ENCODE peak calls at places on chromosome 18, in ten cellular contexts. One of them, this sample, is unnamed.

GRCh38 chr18:79511671-79512301 is 116.1 kb downstream of the NFATC1 start:
- DNase-seq in right cardiac atrium: peak; percentile 11
- DNase-seq in tibial nerve: peak; percentile 13
- DNase-seq in neuronal stem cell: no peak
- DNase-seq in fibroblast of villous mesenchyme: no peak
- DNase-seq in epithelial cell of proximal tubule: no peak
- DNase-seq in neural progenitor cell: peak; percentile 31
- DNase-seq in brain microvascular endothelial cell: no peak
- DNase-seq in coronary artery: peak; percentile 70
- DNase-seq in Peyer's patch: peak; percentile 13
- DNase-seq in this sample: no peak

GRCh38 chr18:56162871-56163270 is 475.5 kb downstream of the TXNL1 start:
- DNase-seq in right cardiac atrium: no peak
- DNase-seq in tibial nerve: no peak
- DNase-seq in neuronal stem cell: no peak
- DNase-seq in fibroblast of villous mesenchyme: peak; percentile 69
- DNase-seq in epithelial cell of proximal tubule: no peak
- DNase-seq in neural progenitor cell: no peak
- DNase-seq in brain microvascular endothelial cell: no peak
- DNase-seq in coronary artery: no peak
- DNase-seq in Peyer's patch: no peak
- DNase-seq in this sample: no peak

GRCh38 chr18:50819027-50819726 is 639 bp downstream of the MRO start:
- DNase-seq in right cardiac atrium: no peak
- DNase-seq in tibial nerve: no peak
- DNase-seq in neuronal stem cell: peak; percentile 26
- DNase-seq in fibroblast of villous mesenchyme: peak; percentile 7
- DNase-seq in epithelial cell of proximal tubule: no peak
- DNase-seq in neural progenitor cell: peak; percentile 66
- DNase-seq in brain microvascular endothelial cell: no peak
- DNase-seq in coronary artery: no peak
- DNase-seq in Peyer's patch: no peak
- DNase-seq in this sample: no peak

GRCh38 chr18:34787931-34788532 is 77.9 kb downstream of the DTNA start:
- DNase-seq in right cardiac atrium: no peak
- DNase-seq in tibial nerve: no peak
- DNase-seq in neuronal stem cell: peak; percentile 58
- DNase-seq in fibroblast of villous mesenchyme: peak; percentile 74
- DNase-seq in epithelial cell of proximal tubule: no peak
- DNase-seq in neural progenitor cell: peak; percentile 75
- DNase-seq in brain microvascular endothelial cell: peak; percentile 61
- DNase-seq in coronary artery: no peak
- DNase-seq in Peyer's patch: no peak
- DNase-seq in this sample: peak; percentile 84

GRCh38 chr18:3397031-3397750 is 52.8 kb upstream of the TGIF1 start:
- DNase-seq in right cardiac atrium: no peak
- DNase-seq in tibial nerve: no peak
- DNase-seq in neuronal stem cell: no peak
- DNase-seq in fibroblast of villous mesenchyme: no peak
- DNase-seq in epithelial cell of proximal tubule: no peak
- DNase-seq in neural progenitor cell: no peak
- DNase-seq in brain microvascular endothelial cell: no peak
- DNase-seq in coronary artery: no peak
- DNase-seq in Peyer's patch: no peak
- DNase-seq in this sample: no peak

GRCh38 chr18:58394046-58394445 is 234.8 kb downstream of the ALPK2 start:
- DNase-seq in right cardiac atrium: no peak
- DNase-seq in tibial nerve: no peak
- DNase-seq in neuronal stem cell: no peak
- DNase-seq in fibroblast of villous mesenchyme: no peak
- DNase-seq in epithelial cell of proximal tubule: no peak
- DNase-seq in neural progenitor cell: no peak
- DNase-seq in brain microvascular endothelial cell: no peak
- DNase-seq in coronary artery: no peak
- DNase-seq in Peyer's patch: no peak
- DNase-seq in this sample: no peak

GRCh38 chr18:36312806-36313395 is 15.4 kb downstream of the FHOD3 start:
- DNase-seq in right cardiac atrium: no peak
- DNase-seq in tibial nerve: no peak
- DNase-seq in neuronal stem cell: no peak
- DNase-seq in fibroblast of villous mesenchyme: no peak
- DNase-seq in epithelial cell of proximal tubule: no peak
- DNase-seq in neural progenitor cell: no peak
- DNase-seq in brain microvascular endothelial cell: peak; percentile 49
- DNase-seq in coronary artery: peak; percentile 52
- DNase-seq in Peyer's patch: no peak
- DNase-seq in this sample: no peak

GRCh38 chr18:13582283-13582682 is 144.1 kb downstream of the FAM210A start:
- DNase-seq in right cardiac atrium: no peak
- DNase-seq in tibial nerve: no peak
- DNase-seq in neuronal stem cell: no peak
- DNase-seq in fibroblast of villous mesenchyme: no peak
- DNase-seq in epithelial cell of proximal tubule: no peak
- DNase-seq in neural progenitor cell: no peak
- DNase-seq in brain microvascular endothelial cell: no peak
- DNase-seq in coronary artery: no peak
- DNase-seq in Peyer's patch: no peak
- DNase-seq in this sample: no peak

GRCh38 chr18:77271720-77272481 is 22.3 kb downstream of the GALR1 start:
- DNase-seq in right cardiac atrium: no peak
- DNase-seq in tibial nerve: no peak
- DNase-seq in neuronal stem cell: no peak
- DNase-seq in fibroblast of villous mesenchyme: peak; percentile 19
- DNase-seq in epithelial cell of proximal tubule: no peak
- DNase-seq in neural progenitor cell: no peak
- DNase-seq in brain microvascular endothelial cell: peak; percentile 77
- DNase-seq in coronary artery: no peak
- DNase-seq in Peyer's patch: no peak
- DNase-seq in this sample: no peak

GRCh38 chr18:61991201-61991600 is 98.4 kb upstream of the RNF152 start:
- DNase-seq in right cardiac atrium: peak; percentile 28
- DNase-seq in tibial nerve: no peak
- DNase-seq in neuronal stem cell: no peak
- DNase-seq in fibroblast of villous mesenchyme: no peak
- DNase-seq in epithelial cell of proximal tubule: no peak
- DNase-seq in neural progenitor cell: no peak
- DNase-seq in brain microvascular endothelial cell: peak; percentile 46
- DNase-seq in coronary artery: no peak
- DNase-seq in Peyer's patch: no peak
- DNase-seq in this sample: no peak

GRCh38 chr18:52999633-53000032 is 659.6 kb downstream of the DCC start:
- DNase-seq in right cardiac atrium: no peak
- DNase-seq in tibial nerve: no peak
- DNase-seq in neuronal stem cell: no peak
- DNase-seq in fibroblast of villous mesenchyme: no peak
- DNase-seq in epithelial cell of proximal tubule: no peak
- DNase-seq in neural progenitor cell: no peak
- DNase-seq in brain microvascular endothelial cell: no peak
- DNase-seq in coronary artery: no peak
- DNase-seq in Peyer's patch: no peak
- DNase-seq in this sample: no peak

GRCh38 chr18:76494181-76494540 is 881 bp downstream of the ZNF516 start:
- DNase-seq in right cardiac atrium: peak; percentile 46
- DNase-seq in tibial nerve: peak; percentile 37
- DNase-seq in neuronal stem cell: peak; percentile 50
- DNase-seq in fibroblast of villous mesenchyme: peak; percentile 56
- DNase-seq in epithelial cell of proximal tubule: no peak
- DNase-seq in neural progenitor cell: peak; percentile 79
- DNase-seq in brain microvascular endothelial cell: no peak
- DNase-seq in coronary artery: no peak
- DNase-seq in Peyer's patch: peak; percentile 29
- DNase-seq in this sample: no peak

GRCh38 chr18:51157215-51157614 is 40.3 kb downstream of the MEX3C start:
- DNase-seq in right cardiac atrium: no peak
- DNase-seq in tibial nerve: no peak
- DNase-seq in neuronal stem cell: no peak
- DNase-seq in fibroblast of villous mesenchyme: no peak
- DNase-seq in epithelial cell of proximal tubule: no peak
- DNase-seq in neural progenitor cell: no peak
- DNase-seq in brain microvascular endothelial cell: no peak
- DNase-seq in coronary artery: no peak
- DNase-seq in Peyer's patch: no peak
- DNase-seq in this sample: no peak

GRCh38 chr18:76498064-76498463 is 3.0 kb upstream of the ZNF516 start:
- DNase-seq in right cardiac atrium: no peak
- DNase-seq in tibial nerve: no peak
- DNase-seq in neuronal stem cell: no peak
- DNase-seq in fibroblast of villous mesenchyme: no peak
- DNase-seq in epithelial cell of proximal tubule: no peak
- DNase-seq in neural progenitor cell: no peak
- DNase-seq in brain microvascular endothelial cell: no peak
- DNase-seq in coronary artery: no peak
- DNase-seq in Peyer's patch: no peak
- DNase-seq in this sample: peak; percentile 93

DNA sequence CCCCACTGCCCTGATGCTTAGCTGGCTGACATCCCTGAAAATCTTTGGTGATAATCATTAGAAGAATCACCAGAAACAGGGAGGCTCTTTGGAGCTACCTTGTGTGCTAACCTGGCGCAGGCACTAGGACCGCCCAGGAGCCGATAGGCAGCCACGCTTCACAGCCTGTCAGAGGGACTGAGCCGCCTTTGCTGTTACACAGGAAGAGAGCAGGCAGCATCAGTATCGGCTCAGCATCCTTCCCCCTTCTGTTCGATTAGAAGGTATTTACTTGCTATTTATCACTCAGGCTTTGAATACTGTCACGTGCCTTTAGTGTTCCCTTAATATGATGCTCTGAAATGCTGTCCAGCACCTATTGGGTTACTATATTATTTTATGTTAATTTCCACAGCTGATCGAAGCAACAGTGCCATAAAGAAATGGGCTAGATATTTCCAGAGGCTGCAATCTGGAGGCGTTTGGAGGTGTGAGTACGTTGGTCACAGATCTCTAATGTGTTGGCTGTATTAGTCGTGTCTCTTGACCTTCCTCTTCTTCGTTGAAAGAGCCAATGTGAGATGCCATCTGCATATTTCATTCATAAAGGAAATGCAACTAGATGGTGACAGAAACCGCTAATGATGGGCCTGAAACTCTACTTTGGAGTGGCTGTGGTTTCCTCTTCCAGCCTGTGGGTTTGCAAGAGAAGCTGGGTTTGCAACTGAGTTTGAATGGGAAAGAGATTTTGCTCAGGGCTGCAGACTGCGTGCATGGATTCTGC is 110.4 kb upstream of the RAB27B start:
- DNase-seq in right cardiac atrium: no peak
- DNase-seq in tibial nerve: no peak
- DNase-seq in neuronal stem cell: no peak
- DNase-seq in fibroblast of villous mesenchyme: no peak
- DNase-seq in epithelial cell of proximal tubule: no peak
- DNase-seq in neural progenitor cell: peak; percentile 71
- DNase-seq in brain microvascular endothelial cell: no peak
- DNase-seq in coronary artery: no peak
- DNase-seq in Peyer's patch: peak; percentile 30
- DNase-seq in this sample: peak; percentile 70
- H3K4me3 ChIP-seq in right cardiac atrium: no peak overlapping the region
- H3K4me3 ChIP-seq in tibial nerve: no peak overlapping the region
- H3K4me3 ChIP-seq in neuronal stem cell: no peak overlapping the region
- H3K4me3 ChIP-seq in fibroblast of villous mesenchyme: peak overlapping the region; percentile 8
- H3K4me3 ChIP-seq in epithelial cell of proximal tubule: peak overlapping the region; percentile 0
- H3K4me3 ChIP-seq in neural progenitor cell: peak overlapping the region; percentile 29
- H3K4me3 ChIP-seq in brain microvascular endothelial cell: peak overlapping the region; percentile 50
- H3K4me3 ChIP-seq in coronary artery: no peak overlapping the region
- H3K4me3 ChIP-seq in Peyer's patch: no peak overlapping the region
- H3K4me3 ChIP-seq in this sample: peak overlapping the region; percentile 36

DNA sequence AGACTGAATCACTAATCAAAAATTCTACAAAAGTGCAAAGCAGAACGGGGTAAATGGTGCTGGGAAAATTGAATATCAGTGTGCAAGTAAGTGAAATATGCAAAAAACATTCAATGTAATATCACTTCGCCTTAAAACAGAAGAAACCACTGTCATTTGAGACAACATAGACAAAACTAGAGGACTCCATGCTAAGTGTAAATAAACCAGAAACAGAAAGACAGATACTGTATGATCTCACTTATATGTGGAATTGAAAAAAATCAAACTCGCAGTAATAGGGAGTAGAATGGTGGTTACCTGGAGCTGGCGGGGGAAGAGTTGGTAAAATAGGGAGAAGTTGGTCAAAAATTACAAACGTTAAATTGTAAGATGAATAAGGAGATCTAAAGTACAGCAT is 1420.0 kb upstream of the CDH2 start:
- DNase-seq in right cardiac atrium: no peak
- DNase-seq in tibial nerve: no peak
- DNase-seq in neuronal stem cell: no peak
- DNase-seq in fibroblast of villous mesenchyme: no peak
- DNase-seq in epithelial cell of proximal tubule: no peak
- DNase-seq in neural progenitor cell: no peak
- DNase-seq in brain microvascular endothelial cell: no peak
- DNase-seq in coronary artery: no peak
- DNase-seq in Peyer's patch: no peak
- DNase-seq in this sample: no peak
- H3K4me3 ChIP-seq in right cardiac atrium: no peak overlapping the region
- H3K4me3 ChIP-seq in tibial nerve: no peak overlapping the region
- H3K4me3 ChIP-seq in neuronal stem cell: no peak overlapping the region
- H3K4me3 ChIP-seq in fibroblast of villous mesenchyme: no peak overlapping the region
- H3K4me3 ChIP-seq in epithelial cell of proximal tubule: no peak overlapping the region
- H3K4me3 ChIP-seq in neural progenitor cell: no peak overlapping the region
- H3K4me3 ChIP-seq in brain microvascular endothelial cell: no peak overlapping the region
- H3K4me3 ChIP-seq in coronary artery: no peak overlapping the region
- H3K4me3 ChIP-seq in Peyer's patch: no peak overlapping the region
- H3K4me3 ChIP-seq in this sample: no peak overlapping the region

DNA sequence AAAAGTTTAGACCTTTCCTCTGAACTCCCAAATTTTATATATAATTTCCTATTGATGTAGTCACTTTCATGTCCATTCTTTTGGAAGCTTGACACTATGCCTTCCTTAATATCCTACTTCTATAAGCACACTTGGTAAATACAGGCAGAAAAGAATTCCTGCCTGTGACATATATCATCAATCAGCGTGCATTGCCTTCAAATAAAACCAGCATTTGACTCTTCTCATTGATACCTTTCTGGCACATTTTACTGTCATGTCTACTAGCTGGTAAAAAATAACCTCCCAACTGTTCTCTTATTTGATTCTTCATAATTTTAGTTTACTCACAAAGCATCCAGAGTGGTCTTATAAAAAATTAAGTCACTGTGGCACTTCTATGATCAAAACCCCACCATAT is 693.5 kb downstream of the CBLN2 start:
- DNase-seq in right cardiac atrium: no peak
- DNase-seq in tibial nerve: no peak
- DNase-seq in neuronal stem cell: no peak
- DNase-seq in fibroblast of villous mesenchyme: no peak
- DNase-seq in epithelial cell of proximal tubule: no peak
- DNase-seq in neural progenitor cell: no peak
- DNase-seq in brain microvascular endothelial cell: no peak
- DNase-seq in coronary artery: no peak
- DNase-seq in Peyer's patch: no peak
- DNase-seq in this sample: no peak
- H3K4me3 ChIP-seq in right cardiac atrium: no peak overlapping the region
- H3K4me3 ChIP-seq in tibial nerve: no peak overlapping the region
- H3K4me3 ChIP-seq in neuronal stem cell: no peak overlapping the region
- H3K4me3 ChIP-seq in fibroblast of villous mesenchyme: no peak overlapping the region
- H3K4me3 ChIP-seq in epithelial cell of proximal tubule: no peak overlapping the region
- H3K4me3 ChIP-seq in neural progenitor cell: no peak overlapping the region
- H3K4me3 ChIP-seq in brain microvascular endothelial cell: no peak overlapping the region
- H3K4me3 ChIP-seq in coronary artery: no peak overlapping the region
- H3K4me3 ChIP-seq in Peyer's patch: no peak overlapping the region
- H3K4me3 ChIP-seq in this sample: no peak overlapping the region

DNA sequence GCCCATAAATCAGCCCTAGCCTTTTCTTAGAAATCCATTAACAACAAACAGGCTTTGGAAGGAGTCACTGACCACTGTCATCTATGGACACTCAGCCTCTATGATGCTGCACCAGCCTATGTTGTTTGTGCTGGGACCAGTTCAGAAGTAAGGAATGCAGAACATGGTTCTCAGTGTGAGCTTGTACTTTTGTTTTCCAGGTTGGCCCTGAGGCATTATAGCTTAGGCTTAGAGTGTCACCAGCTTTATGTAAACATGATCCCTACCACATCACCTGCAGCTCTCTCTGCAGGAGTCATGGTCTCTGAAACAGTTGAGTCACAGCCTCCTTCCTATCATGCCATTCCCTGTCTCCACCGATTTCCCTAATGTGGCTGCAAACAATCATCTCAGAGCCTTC is 335.6 kb upstream of the CDH7 start:
- DNase-seq in right cardiac atrium: no peak
- DNase-seq in tibial nerve: no peak
- DNase-seq in neuronal stem cell: no peak
- DNase-seq in fibroblast of villous mesenchyme: no peak
- DNase-seq in epithelial cell of proximal tubule: no peak
- DNase-seq in neural progenitor cell: peak; percentile 4
- DNase-seq in brain microvascular endothelial cell: no peak
- DNase-seq in coronary artery: no peak
- DNase-seq in Peyer's patch: no peak
- DNase-seq in this sample: no peak
- H3K4me3 ChIP-seq in right cardiac atrium: no peak overlapping the region
- H3K4me3 ChIP-seq in tibial nerve: no peak overlapping the region
- H3K4me3 ChIP-seq in neuronal stem cell: no peak overlapping the region
- H3K4me3 ChIP-seq in fibroblast of villous mesenchyme: no peak overlapping the region
- H3K4me3 ChIP-seq in epithelial cell of proximal tubule: no peak overlapping the region
- H3K4me3 ChIP-seq in neural progenitor cell: no peak overlapping the region
- H3K4me3 ChIP-seq in brain microvascular endothelial cell: no peak overlapping the region
- H3K4me3 ChIP-seq in coronary artery: no peak overlapping the region
- H3K4me3 ChIP-seq in Peyer's patch: no peak overlapping the region
- H3K4me3 ChIP-seq in this sample: no peak overlapping the region